ENCODE peak calls at places on chromosomes 2 and 18, in seven cellular contexts. K is left lung, Y is neural crest cell, F is NB4, T is foreskin fibroblast, X is heart left ventricle, O is AG09319. L is an unnamed sample.
A peak's percentile ranks its signal among the peaks of the same experiment; 100 is the strongest.

GRCh38 chr18:22385718-22386117 is 32.0 kb downstream of the CTAGE1 start:
- DNase-seq in K (no peak), Y (no peak), F (no peak), T (peak; percentile 48), X (no peak), O (peak; percentile 63), L (peak; percentile 90)

GRCh38 chr18:48184118-48184517 is 225.1 kb downstream of the ZBTB7C start:
- DNase-seq in K (no peak), Y (no peak), F (no peak), T (no peak), X (no peak), O (no peak), L (peak; percentile 3)

GRCh38 chr2:218387369-218388194 is 5.5 kb downstream of the SLC11A1 start:
- DNase-seq in K (peak; percentile 75), Y (no peak), F (no peak), T (no peak), X (peak; percentile 52), O (no peak), L (no peak)

GRCh38 chr2:46230677-46231425 is 66.4 kb upstream of the EPAS1 start:
- DNase-seq in K (no peak), Y (no peak), F (no peak), T (no peak), X (no peak), O (no peak), L (no peak)

GRCh38 chr2:136310797-136311558 is 193.0 kb upstream of the CXCR4 start:
- DNase-seq in K (no peak), Y (no peak), F (peak; percentile 64), T (no peak), X (no peak), O (no peak), L (no peak)

GRCh38 chr2:85112906-85113625 is 20.1 kb upstream of the TCF7L1 start:
- DNase-seq in K (no peak), Y (no peak), F (no peak), T (no peak), X (no peak), O (no peak), L (no peak)

GRCh38 chr2:99365661-99366060 is 28.5 kb downstream of the EIF5B start:
- DNase-seq in K (no peak), Y (no peak), F (no peak), T (no peak), X (no peak), O (no peak), L (no peak)

GRCh38 chr2:3571284-3571683 is 3.8 kb upstream of the RPS7 start:
- DNase-seq in K (no peak), Y (no peak), F (no peak), T (no peak), X (no peak), O (no peak), L (no peak)

GRCh38 chr2:3041841-3042600 is 335.6 kb downstream of the EIPR1 start:
- DNase-seq in K (no peak), Y (no peak), F (no peak), T (no peak), X (peak; percentile 76), O (no peak), L (no peak)

GRCh38 chr18:48917579-48918101 is 33.1 kb downstream of the SMAD7 start:
- DNase-seq in K (no peak), Y (no peak), F (peak; percentile 44), T (no peak), X (no peak), O (no peak), L (no peak)

GRCh38 chr18:28178720-28179119 is 1.8 kb upstream of the CDH2 start:
- DNase-seq in K (no peak), Y (no peak), F (no peak), T (no peak), X (no peak), O (no peak), L (no peak)

GRCh38 chr2:28626376-28626775 is 125.3 kb upstream of the PPP1CB start:
- DNase-seq in K (no peak), Y (no peak), F (no peak), T (no peak), X (no peak), O (no peak), L (no peak)

GRCh38 chr2:202267495-202267894 is 1.9 kb downstream of the NOP58 start:
- DNase-seq in K (no peak), Y (no peak), F (peak; percentile 52), T (no peak), X (no peak), O (no peak), L (no peak)

GRCh38 chr2:130836501-130837174 is at the start of gene ARHGEF4:
- DNase-seq in K (peak; percentile 47), Y (peak; percentile 58), F (peak; percentile 56), T (no peak), X (no peak), O (no peak), L (no peak)

GRCh38 chr2:161172901-161173540 is 12.8 kb downstream of the TANK start:
- DNase-seq in K (no peak), Y (no peak), F (no peak), T (no peak), X (no peak), O (no peak), L (no peak)

GRCh38 chr2:133774675-133775005 is 206.4 kb upstream of the NCKAP5 start:
- DNase-seq in K (no peak), Y (no peak), F (no peak), T (no peak), X (peak; percentile 38), O (no peak), L (no peak)

GRCh38 chr2:38274286-38275276 is 102.5 kb downstream of the ATL2 start:
- DNase-seq in K (no peak), Y (peak; percentile 23), F (peak; percentile 89), T (peak; percentile 54), X (no peak), O (peak; percentile 73), L (peak; percentile 70)

GRCh38 chr2:73177645-73178255 is 24.6 kb upstream of the NOTO start:
- DNase-seq in K (no peak), Y (no peak), F (no peak), T (no peak), X (no peak), O (no peak), L (no peak)

GRCh38 chr2:206988884-206989283 is 49.6 kb downstream of the CPO start:
- DNase-seq in K (no peak), Y (no peak), F (no peak), T (no peak), X (no peak), O (no peak), L (no peak)

GRCh38 chr2:20450201-20451108 is 3.6 kb downstream of the RHOB start:
- DNase-seq in K (peak; percentile 40), Y (no peak), F (no peak), T (peak; percentile 92), X (peak; percentile 75), O (peak; percentile 73), L (peak; percentile 93)

GRCh38 chr18:23765931-23766330 is 76.7 kb downstream of the LAMA3 start:
- DNase-seq in K (no peak), Y (no peak), F (no peak), T (no peak), X (no peak), O (no peak), L (no peak)

GRCh38 chr2:136117391-136117841 is 533 bp downstream of the CXCR4 start:
- DNase-seq in K (peak; percentile 67), Y (peak; percentile 45), F (peak; percentile 80), T (peak; percentile 16), X (peak; percentile 70), O (no peak), L (no peak)

GRCh38 chr2:31263636-31264190 is 29.8 kb downstream of the EHD3 start:
- DNase-seq in K (no peak), Y (no peak), F (no peak), T (no peak), X (no peak), O (no peak), L (no peak)

GRCh38 chr2:208062113-208062512 is 36.8 kb upstream of the PLEKHM3 start:
- DNase-seq in K (no peak), Y (no peak), F (peak; percentile 73), T (no peak), X (no peak), O (no peak), L (no peak)
- TF ChIP-seq CTCF in K (no peak), Y (peak; percentile 57), F (peak; percentile 59), T (peak; percentile 38), X (peak; percentile 29), O (peak; percentile 32), L (peak; percentile 46)

DNA sequence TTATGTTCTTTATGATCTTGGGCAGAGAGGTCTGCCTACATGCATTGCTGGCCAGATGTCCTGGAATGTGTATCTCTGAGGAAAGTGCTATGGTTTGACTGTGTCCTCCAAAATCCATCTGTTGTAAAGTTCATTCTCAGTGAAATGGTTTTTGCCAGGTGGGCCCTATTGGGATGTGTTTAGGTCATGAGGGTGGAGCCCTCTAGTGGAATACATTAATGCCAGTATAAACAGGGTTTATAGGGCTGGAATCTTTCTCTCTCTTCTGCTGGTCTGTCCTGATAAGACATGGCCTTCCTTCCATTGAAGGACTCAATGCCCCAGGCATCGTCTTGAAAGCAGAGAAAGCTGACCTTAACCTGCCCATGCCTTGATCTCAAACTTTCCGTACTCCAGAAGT is 258.5 kb downstream of the RPIA start:
- DNase-seq in K (no peak), Y (no peak), F (peak; percentile 42), T (no peak), X (no peak), O (no peak), L (no peak)
- TF ChIP-seq CTCF in K (no peak), Y (no peak), F (peak; percentile 44), T (peak; percentile 13), X (peak; percentile 23), O (peak; percentile 15), L (peak; percentile 27)

GRCh38 chr2:54085069-54085468 is 30.3 kb upstream of the ACYP2 start:
- DNase-seq in K (no peak), Y (no peak), F (no peak), T (no peak), X (no peak), O (no peak), L (no peak)

GRCh38 chr2:54083440-54083839 is 32.0 kb upstream of the ACYP2 start:
- DNase-seq in K (no peak), Y (no peak), F (no peak), T (no peak), X (no peak), O (peak; percentile 15), L (no peak)

GRCh38 chr2:54081574-54081973 is 33.8 kb upstream of the ACYP2 start:
- DNase-seq in K (no peak), Y (no peak), F (no peak), T (no peak), X (no peak), O (no peak), L (no peak)

GRCh38 chr2:54084600-54084999 is 30.8 kb upstream of the ACYP2 start:
- DNase-seq in K (no peak), Y (no peak), F (no peak), T (no peak), X (no peak), O (no peak), L (no peak)

DNA sequence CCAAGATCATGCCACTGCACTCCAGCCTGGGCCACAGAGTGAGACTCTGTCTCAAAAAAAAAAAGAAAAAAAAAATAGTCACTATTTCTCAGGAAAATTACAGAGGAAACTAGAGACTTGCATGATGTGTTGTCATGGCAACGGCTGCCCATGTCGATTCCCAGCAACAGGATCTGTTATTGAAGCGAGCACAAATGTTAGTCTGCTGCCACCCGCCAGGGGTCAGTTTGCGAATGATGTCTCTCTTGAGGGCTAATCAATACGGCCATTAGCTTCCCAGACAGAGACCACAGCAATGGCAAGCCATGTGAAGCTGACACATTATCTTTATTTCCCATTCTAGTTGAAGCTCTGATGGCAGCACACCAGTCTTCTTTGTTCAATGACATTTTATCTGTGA is 32.4 kb upstream of the ACYP2 start:
- DNase-seq in K (no peak), Y (peak; percentile 35), F (no peak), T (no peak), X (no peak), O (no peak), L (no peak)
- TF ChIP-seq CTCF in K (no peak), Y (no peak), F (no peak), T (no peak), X (no peak), O (no peak), L (no peak)

GRCh38 chr18:75162467-75162866 is 46.5 kb downstream of the PTGR3 start:
- DNase-seq in K (no peak), Y (no peak), F (no peak), T (no peak), X (peak; percentile 59), O (no peak), L (peak; percentile 5)
- TF ChIP-seq CTCF in K (no peak), Y (no peak), F (no peak), T (no peak), X (no peak), O (no peak), L (no peak)

L was measured in AG09309.